ENCODE peak calls at places on chromosome 13, in five cellular contexts. V, F, G, Q and X are unnamed samples.

GRCh38 chr13:51632643-51633357 is 48.5 kb downstream of the WDFY2 start:
- DNase-seq in V (no peak), F (peak), G (no peak), Q (no peak), X (no peak)

GRCh38 chr13:113088691-113089020 is 16.9 kb upstream of the F7 start:
- DNase-seq in V (no peak), F (no peak), G (no peak), Q (no peak), X (no peak)

GRCh38 chr13:100767192-100767591 is 92.6 kb upstream of the TMTC4 start:
- DNase-seq in V (no peak), F (no peak), G (no peak), Q (no peak), X (no peak)

GRCh38 chr13:53351040-53351439 is 322.4 kb downstream of the OLFM4 start:
- DNase-seq in V (no peak), F (no peak), G (no peak), Q (no peak), X (no peak)

GRCh38 chr13:107466326-107466725 is 749.0 kb downstream of the LIG4 start:
- DNase-seq in V (no peak), F (no peak), G (no peak), Q (peak), X (peak)

GRCh38 chr13:35549481-35549880 is 73.0 kb upstream of the MAB21L1 start:
- DNase-seq in V (peak), F (no peak), G (no peak), Q (peak), X (peak)

GRCh38 chr13:108269601-108270328 is at the start of gene TNFSF13B:
- DNase-seq in V (no peak), F (peak), G (no peak), Q (peak), X (no peak)

GRCh38 chr13:26048745-26049144 is 3.1 kb downstream of the SHISA2 start:
- DNase-seq in V (no peak), F (no peak), G (no peak), Q (no peak), X (no peak)

GRCh38 chr13:27830010-27830409 is 37.7 kb downstream of the GSX1 start:
- DNase-seq in V (no peak), F (peak), G (peak), Q (no peak), X (no peak)

GRCh38 chr13:111984349-111984748 is 82.6 kb upstream of the SOX1 start:
- DNase-seq in V (no peak), F (no peak), G (no peak), Q (no peak), X (no peak)

GRCh38 chr13:112845511-112846144 is 123.4 kb upstream of the MCF2L start:
- DNase-seq in V (no peak), F (no peak), G (no peak), Q (no peak), X (no peak)

GRCh38 chr13:32846556-32846955 is 169.7 kb upstream of the KL start:
- DNase-seq in V (no peak), F (no peak), G (no peak), Q (no peak), X (no peak)

GRCh38 chr13:27954406-27954851 is 14.7 kb downstream of the CDX2 start:
- DNase-seq in V (no peak), F (no peak), G (no peak), Q (no peak), X (no peak)

GRCh38 chr13:94967183-94968039 is 255.1 kb upstream of the SOX21 start:
- DNase-seq in V (no peak), F (no peak), G (peak), Q (peak), X (no peak)

GRCh38 chr13:26531751-26532150 is 25.7 kb upstream of the WASF3 start:
- DNase-seq in V (no peak), F (no peak), G (no peak), Q (no peak), X (no peak)

GRCh38 chr13:40777166-40777956 is 6.4 kb upstream of the MRPS31 start:
- DNase-seq in V (no peak), F (peak), G (peak), Q (peak), X (peak)

GRCh38 chr13:23433171-23434153 is at the start of gene SACS:
- DNase-seq in V (no peak), F (peak), G (peak), Q (peak), X (no peak)

GRCh38 chr13:34469212-34469983 is 472.7 kb upstream of the NBEA start:
- DNase-seq in V (peak), F (peak), G (no peak), Q (no peak), X (peak)

GRCh38 chr13:48311223-48311622 is 7.7 kb downstream of the RB1 start:
- DNase-seq in V (no peak), F (no peak), G (no peak), Q (no peak), X (no peak)

GRCh38 chr13:94305463-94305862 is 174.0 kb downstream of the DCT start:
- DNase-seq in V (peak), F (peak), G (no peak), Q (peak), X (peak)

GRCh38 chr13:39455534-39456175 is 147.3 kb downstream of the LHFPL6 start:
- DNase-seq in V (no peak), F (no peak), G (no peak), Q (no peak), X (no peak)

GRCh38 chr13:27622881-27623280 is 1.2 kb downstream of the POLR1D start:
- DNase-seq in V (no peak), F (peak), G (no peak), Q (no peak), X (no peak)

GRCh38 chr13:25752957-25753540 is 298.8 kb downstream of the SHISA2 start:
- DNase-seq in V (no peak), F (no peak), G (no peak), Q (peak), X (no peak)

GRCh38 chr13:98447881-98448641 is 128.8 kb downstream of the STK24 start:
- DNase-seq in V (no peak), F (peak), G (peak), Q (no peak), X (no peak)

GRCh38 chr13:46553521-46553885 is 533 bp downstream of the LRCH1 start:
- DNase-seq in V (no peak), F (no peak), G (no peak), Q (no peak), X (no peak)